ENCODE peak calls at places on chromosomes 2 and 18, in four cellular contexts. One of them, this sample, is unnamed.

GRCh38 chr2:45943231-45944044 is 292.0 kb downstream of the PRKCE start:
- DNase-seq in A549: no peak
- DNase-seq in GM12891: no peak
- DNase-seq in H1: no peak
- DNase-seq in this sample: no peak

GRCh38 chr2:9082158-9082557 is 78.7 kb upstream of the MBOAT2 start:
- DNase-seq in A549: no peak
- DNase-seq in GM12891: no peak
- DNase-seq in H1: no peak
- DNase-seq in this sample: no peak

GRCh38 chr2:60335533-60336237 is 217.8 kb downstream of the BCL11A start:
- DNase-seq in A549: no peak
- DNase-seq in GM12891: no peak
- DNase-seq in H1: no peak
- DNase-seq in this sample: no peak

GRCh38 chr2:101957036-101957435 is 34.7 kb upstream of the IL1R2 start:
- DNase-seq in A549: no peak
- DNase-seq in GM12891: no peak
- DNase-seq in H1: no peak
- DNase-seq in this sample: no peak

GRCh38 chr2:17422066-17422465 is 96.2 kb downstream of the RAD51AP2 start:
- DNase-seq in A549: no peak
- DNase-seq in GM12891: no peak
- DNase-seq in H1: no peak
- DNase-seq in this sample: no peak

GRCh38 chr2:101173707-101174295 is 22.6 kb upstream of the TBC1D8 start:
- DNase-seq in A549: no peak
- DNase-seq in GM12891: no peak
- DNase-seq in H1: no peak
- DNase-seq in this sample: no peak

GRCh38 chr18:45071959-45072358 is 391.3 kb downstream of the SETBP1 start:
- DNase-seq in A549: no peak
- DNase-seq in GM12891: no peak
- DNase-seq in H1: no peak
- DNase-seq in this sample: no peak

GRCh38 chr2:239467956-239468490 is 67.2 kb upstream of the HDAC4 start:
- DNase-seq in A549: no peak
- DNase-seq in GM12891: no peak
- DNase-seq in H1: no peak
- DNase-seq in this sample: no peak

GRCh38 chr2:205865794-205866490 is 183.6 kb downstream of the NRP2 start:
- DNase-seq in A549: no peak
- DNase-seq in GM12891: no peak
- DNase-seq in H1: no peak
- DNase-seq in this sample: no peak

GRCh38 chr2:19747310-19748072 is 154.3 kb downstream of the TTC32 start:
- DNase-seq in A549: no peak
- DNase-seq in GM12891: no peak
- DNase-seq in H1: no peak
- DNase-seq in this sample: no peak

GRCh38 chr2:241211276-241211675 is 22.8 kb downstream of the ANO7 start:
- DNase-seq in A549: no peak
- DNase-seq in GM12891: no peak
- DNase-seq in H1: no peak
- DNase-seq in this sample: no peak

GRCh38 chr2:88545118-88545517 is 82.1 kb downstream of the EIF2AK3 start:
- DNase-seq in A549: peak; percentile 82
- DNase-seq in GM12891: no peak
- DNase-seq in H1: no peak
- DNase-seq in this sample: peak; percentile 35

GRCh38 chr2:20212459-20212870 is 12.5 kb downstream of the SDC1 start:
- DNase-seq in A549: no peak
- DNase-seq in GM12891: no peak
- DNase-seq in H1: no peak
- DNase-seq in this sample: no peak

GRCh38 chr2:101698419-101699190 is 1.1 kb downstream of the MAP4K4 start:
- DNase-seq in A549: peak; percentile 29
- DNase-seq in GM12891: no peak
- DNase-seq in H1: no peak
- DNase-seq in this sample: peak; percentile 50

GRCh38 chr2:227568852-227569169 is 29.9 kb upstream of the SCYGR2 start:
- DNase-seq in A549: no peak
- DNase-seq in GM12891: no peak
- DNase-seq in H1: no peak
- DNase-seq in this sample: no peak

GRCh38 chr18:48990497-48991298 is 39.9 kb upstream of the SMAD7 start:
- DNase-seq in A549: peak; percentile 53
- DNase-seq in GM12891: no peak
- DNase-seq in H1: no peak
- DNase-seq in this sample: no peak

GRCh38 chr2:119126650-119127049 is 31.9 kb downstream of the C1QL2 start:
- DNase-seq in A549: peak; percentile 34
- DNase-seq in GM12891: peak; percentile 37
- DNase-seq in H1: peak; percentile 90
- DNase-seq in this sample: peak; percentile 32

GRCh38 chr2:37847792-37848191 is 77.3 kb upstream of the RMDN2 start:
- DNase-seq in A549: no peak
- DNase-seq in GM12891: no peak
- DNase-seq in H1: no peak
- DNase-seq in this sample: no peak

GRCh38 chr2:27095745-27096651 is 9.4 kb downstream of the KHK start:
- DNase-seq in A549: peak; percentile 56
- DNase-seq in GM12891: peak; percentile 75
- DNase-seq in H1: peak; percentile 81
- DNase-seq in this sample: peak; percentile 67

GRCh38 chr2:175853110-175853509 is 149.0 kb downstream of the LNPK start:
- DNase-seq in A549: no peak
- DNase-seq in GM12891: no peak
- DNase-seq in H1: no peak
- DNase-seq in this sample: no peak

GRCh38 chr2:16003152-16003551 is 62.8 kb downstream of the MYCN start:
- DNase-seq in A549: no peak
- DNase-seq in GM12891: no peak
- DNase-seq in H1: no peak
- DNase-seq in this sample: no peak

GRCh38 chr2:64128943-64129391 is 15.3 kb downstream of the PELI1 start:
- DNase-seq in A549: no peak
- DNase-seq in GM12891: no peak
- DNase-seq in H1: no peak
- DNase-seq in this sample: no peak

GRCh38 chr2:237715459-237715947 is 83.1 kb upstream of the RBM44 start:
- DNase-seq in A549: no peak
- DNase-seq in GM12891: no peak
- DNase-seq in H1: no peak
- DNase-seq in this sample: no peak
- TF ChIP-seq POLR2A in A549: no peak
- TF ChIP-seq POLR2A in GM12891: no peak
- TF ChIP-seq POLR2A in H1: no peak
- TF ChIP-seq POLR2A in this sample: no peak

GRCh38 chr2:216057688-216058193 is 23.9 kb downstream of the PECR start:
- DNase-seq in A549: peak; percentile 85
- DNase-seq in GM12891: no peak
- DNase-seq in H1: no peak
- DNase-seq in this sample: no peak
- TF ChIP-seq POLR2A in A549: no peak
- TF ChIP-seq POLR2A in GM12891: no peak
- TF ChIP-seq POLR2A in H1: no peak
- TF ChIP-seq POLR2A in this sample: no peak

GRCh38 chr2:156437272-156437671 is 1.1 kb downstream of the GPD2 start:
- DNase-seq in A549: peak; percentile 24
- DNase-seq in GM12891: no peak
- DNase-seq in H1: no peak
- DNase-seq in this sample: peak; percentile 53
- TF ChIP-seq POLR2A in A549: no peak
- TF ChIP-seq POLR2A in GM12891: no peak
- TF ChIP-seq POLR2A in H1: no peak
- TF ChIP-seq POLR2A in this sample: no peak

GRCh38 chr2:178193823-178194599 is at the start of gene OSBPL6:
- DNase-seq in A549: peak; percentile 82
- DNase-seq in GM12891: peak; percentile 73
- DNase-seq in H1: peak; percentile 76
- DNase-seq in this sample: peak; percentile 89
- TF ChIP-seq POLR2A in A549: peak; percentile 70
- TF ChIP-seq POLR2A in GM12891: no peak
- TF ChIP-seq POLR2A in H1: peak; percentile 35
- TF ChIP-seq POLR2A in this sample: peak; percentile 44